ENCODE peak calls at places on chromosome 18, in nine cellular contexts. O, T, I, Z, A, J, W, D and R are unnamed samples. For H3K4me1, the result is how much of the 10 kb centered on the place peaks cover.

GRCh38 chr18:52617931-52618330 is 277.9 kb downstream of the DCC start:
- DNase-seq in O (no peak), T (no peak), I (no peak), Z (no peak), A (no peak), J (no peak), W (no peak), D (no peak), R (no peak)

GRCh38 chr18:7084080-7084765 is 33.4 kb downstream of the LAMA1 start:
- DNase-seq in O (no peak), T (no peak), I (no peak), Z (no peak), A (peak), J (no peak), W (peak), D (peak), R (no peak)

GRCh38 chr18:63394954-63395353 is 27.3 kb downstream of the VPS4B start:
- DNase-seq in O (no peak), T (no peak), I (no peak), Z (no peak), A (no peak), J (no peak), W (no peak), D (no peak), R (no peak)

GRCh38 chr18:77056399-77057015 is 76.1 kb downstream of the MBP start:
- DNase-seq in O (no peak), T (peak), I (no peak), Z (no peak), A (peak), J (peak), W (peak), D (no peak), R (peak)

GRCh38 chr18:13124411-13124810 is 94.1 kb upstream of the LDLRAD4 start:
- DNase-seq in O (no peak), T (no peak), I (no peak), Z (no peak), A (no peak), J (no peak), W (no peak), D (no peak), R (no peak)

GRCh38 chr18:57523171-57523956 is 63.1 kb downstream of the FECH start:
- DNase-seq in O (no peak), T (peak), I (no peak), Z (no peak), A (no peak), J (no peak), W (no peak), D (no peak), R (no peak)

GRCh38 chr18:60549338-60549960 is 176.9 kb upstream of the MC4R start:
- DNase-seq in O (no peak), T (no peak), I (no peak), Z (peak), A (peak), J (no peak), W (peak), D (peak), R (no peak)

GRCh38 chr18:4869101-4869500 is 328.0 kb downstream of the AKAIN1 start:
- DNase-seq in O (no peak), T (no peak), I (no peak), Z (no peak), A (no peak), J (no peak), W (no peak), D (no peak), R (no peak)

GRCh38 chr18:65363911-65364632 is 386.7 kb upstream of the CDH7 start:
- DNase-seq in O (no peak), T (no peak), I (no peak), Z (peak), A (no peak), J (no peak), W (no peak), D (no peak), R (no peak)

GRCh38 chr18:57359433-57359832 is 7.1 kb downstream of the ST8SIA3 start:
- DNase-seq in O (no peak), T (no peak), I (no peak), Z (no peak), A (no peak), J (no peak), W (no peak), D (no peak), R (no peak)

GRCh38 chr18:42719221-42719620 is 396.3 kb downstream of the RIT2 start:
- DNase-seq in O (no peak), T (no peak), I (no peak), Z (no peak), A (no peak), J (no peak), W (no peak), D (no peak), R (no peak)

GRCh38 chr18:3584897-3585460 is 135.0 kb downstream of the TGIF1 start:
- DNase-seq in O (no peak), T (no peak), I (no peak), Z (no peak), A (no peak), J (no peak), W (no peak), D (no peak), R (peak)

GRCh38 chr18:24726727-24727539 is 266.5 kb downstream of the HRH4 start:
- DNase-seq in O (peak), T (peak), I (peak), Z (peak), A (peak), J (no peak), W (peak), D (peak), R (peak)

GRCh38 chr18:3256693-3257626 is 5.0 kb upstream of the MYL12B start:
- DNase-seq in O (no peak), T (no peak), I (no peak), Z (peak), A (peak), J (no peak), W (no peak), D (no peak), R (no peak)

GRCh38 chr18:54983041-54983686 is 23.9 kb upstream of the CCDC68 start:
- DNase-seq in O (no peak), T (no peak), I (no peak), Z (peak), A (peak), J (no peak), W (peak), D (peak), R (no peak)

GRCh38 chr18:59851784-59852399 is 47.9 kb upstream of the PMAIP1 start:
- DNase-seq in O (no peak), T (no peak), I (no peak), Z (no peak), A (no peak), J (no peak), W (no peak), D (no peak), R (no peak)

DNA sequence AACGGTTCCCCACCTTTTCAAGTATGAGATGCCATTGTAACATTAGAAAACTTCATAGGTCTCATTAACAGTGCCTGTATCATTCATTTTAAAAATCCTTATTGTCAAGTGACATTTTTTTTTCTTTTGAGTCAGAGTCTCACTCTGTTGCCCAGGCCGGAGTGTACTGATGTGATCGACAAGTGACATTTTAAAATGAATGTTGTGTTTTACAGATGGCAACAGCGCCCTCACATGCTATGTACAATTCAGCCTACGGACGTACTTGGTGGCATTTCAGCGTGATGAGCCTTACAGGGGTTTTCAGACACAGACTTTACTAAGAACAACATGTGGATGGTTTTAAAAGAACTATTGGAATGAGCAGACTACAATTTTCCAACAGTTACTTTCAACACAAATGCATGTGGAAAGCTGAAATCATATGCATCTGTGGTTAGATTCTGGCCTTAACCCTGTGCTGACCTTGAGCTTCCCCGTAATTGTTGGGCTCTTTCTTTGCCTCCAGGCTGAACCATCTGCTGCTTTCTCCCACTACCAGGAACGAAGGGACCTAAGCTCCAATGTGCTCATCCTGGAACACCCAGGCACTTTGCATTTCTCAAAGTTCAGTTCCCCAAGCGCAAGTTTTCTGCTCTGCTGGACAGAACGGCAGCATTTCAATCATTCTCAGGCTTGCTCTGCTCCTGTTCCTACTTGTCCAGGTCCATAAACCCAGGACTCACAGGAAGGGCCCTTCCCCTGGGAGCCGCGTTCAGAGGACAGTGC is 119.9 kb upstream of the NDUFV2 start:
- DNase-seq in O (no peak), T (no peak), I (no peak), Z (peak), A (peak), J (no peak), W (peak), D (peak), R (peak)
- H3K27ac ChIP-seq in O (no peak), T (no peak), I (no peak), Z (no peak), A (no peak), J (no peak), W (no peak), D (no peak), R (no peak)

GRCh38 chr18:49723648-49724180 is 89.6 kb downstream of the ACAA2 start:
- DNase-seq in O (no peak), T (no peak), I (no peak), Z (peak), A (peak), J (no peak), W (peak), D (peak), R (no peak)

GRCh38 chr18:49725809-49726514 is 87.4 kb downstream of the ACAA2 start:
- DNase-seq in O (no peak), T (peak), I (peak), Z (peak), A (peak), J (no peak), W (peak), D (peak), R (peak)

GRCh38 chr18:49728542-49728941 is 84.8 kb downstream of the ACAA2 start:
- DNase-seq in O (no peak), T (no peak), I (peak), Z (peak), A (peak), J (peak), W (peak), D (peak), R (no peak)

GRCh38 chr18:49727816-49728215 is 85.5 kb downstream of the ACAA2 start:
- DNase-seq in O (no peak), T (no peak), I (no peak), Z (no peak), A (no peak), J (no peak), W (no peak), D (no peak), R (no peak)

DNA sequence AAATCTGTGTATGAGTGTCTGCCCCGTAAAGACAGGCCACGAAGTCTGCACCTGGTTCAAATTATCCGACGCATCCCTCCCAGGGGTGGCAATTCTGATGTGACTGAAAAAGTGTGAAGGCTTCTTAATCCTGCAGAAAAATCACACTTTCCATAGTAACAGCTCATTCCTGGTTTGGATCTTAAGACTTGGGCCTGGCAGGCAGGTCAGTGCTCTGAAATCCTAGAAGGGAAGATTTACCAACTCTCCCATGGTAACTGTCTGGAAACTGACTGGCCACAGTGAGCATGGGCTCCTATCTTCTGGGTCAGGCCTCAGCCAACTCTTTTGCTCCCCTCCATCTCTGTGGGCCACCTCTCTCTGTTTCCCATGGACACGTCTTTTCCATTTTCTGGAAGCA is 86.8 kb downstream of the ACAA2 start:
- DNase-seq in O (no peak), T (no peak), I (no peak), Z (no peak), A (no peak), J (no peak), W (no peak), D (no peak), R (no peak)
- H3K4me1 ChIP-seq in O (under half), T (under half), I (under half), Z (under half), A (half or more), J (under half), W (under half), D (under half), R (under half)

DNA sequence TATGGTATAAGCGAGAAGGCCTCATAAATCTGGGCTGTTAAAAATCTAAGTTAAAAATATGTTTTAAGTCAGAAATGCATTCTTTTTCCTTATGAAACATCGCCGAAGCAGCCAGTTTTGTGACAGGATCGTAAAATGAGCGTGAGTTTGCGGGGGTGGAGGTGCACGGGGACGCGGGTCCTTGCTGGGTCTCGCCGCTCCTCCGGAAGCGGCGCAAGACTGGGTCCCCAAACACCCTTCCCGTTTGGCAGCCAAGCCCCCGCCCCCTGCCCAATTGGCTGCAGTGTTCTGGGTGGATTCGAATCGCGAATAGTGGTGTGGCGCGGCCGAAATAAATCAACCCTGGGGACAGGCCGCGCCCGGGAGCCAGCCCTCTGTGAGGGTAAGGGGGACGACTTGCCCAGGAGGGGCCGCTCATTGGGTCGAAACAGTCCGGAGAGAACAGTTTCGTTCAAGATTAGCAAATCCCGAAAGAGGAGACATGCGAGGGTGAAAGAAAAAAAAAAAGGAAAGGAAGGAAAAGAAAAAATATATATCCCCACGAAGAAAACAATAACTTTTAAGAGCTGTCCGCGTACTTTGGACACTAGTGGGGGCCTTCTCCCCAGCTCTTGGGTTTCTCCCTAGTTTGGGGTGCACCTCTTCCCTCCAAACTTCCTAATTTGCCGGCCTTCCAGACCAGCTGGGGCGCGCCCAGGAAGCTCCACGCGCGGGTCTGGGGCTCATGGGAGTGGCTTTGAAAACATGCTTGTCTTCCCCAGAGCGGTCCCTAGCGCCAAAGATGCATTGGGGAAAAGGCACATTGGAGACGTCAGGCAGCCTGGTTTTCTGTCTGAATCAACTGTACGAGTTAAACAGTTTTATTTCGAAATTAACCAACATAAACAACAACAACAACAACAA is 3.1 kb upstream of the GATA6 start:
- DNase-seq in O (no peak), T (peak), I (no peak), Z (no peak), A (peak), J (no peak), W (peak), D (peak), R (peak)
- H3K27ac ChIP-seq in O (no peak), T (peak), I (no peak), Z (no peak), A (peak), J (peak), W (peak), D (no peak), R (peak)

GRCh38 chr18:11992096-11992785 is 10.9 kb downstream of the IMPA2 start:
- DNase-seq in O (no peak), T (peak), I (peak), Z (no peak), A (no peak), J (peak), W (no peak), D (no peak), R (no peak)

GRCh38 chr18:11990541-11990940 is 9.2 kb downstream of the IMPA2 start:
- DNase-seq in O (no peak), T (peak), I (peak), Z (peak), A (no peak), J (no peak), W (no peak), D (no peak), R (no peak)

GRCh38 chr18:11989966-11990380 is 8.7 kb downstream of the IMPA2 start:
- DNase-seq in O (no peak), T (peak), I (peak), Z (peak), A (peak), J (no peak), W (no peak), D (no peak), R (no peak)

GRCh38 chr18:11989174-11989573 is 7.9 kb downstream of the IMPA2 start:
- DNase-seq in O (no peak), T (peak), I (peak), Z (no peak), A (no peak), J (no peak), W (no peak), D (no peak), R (no peak)

DNA sequence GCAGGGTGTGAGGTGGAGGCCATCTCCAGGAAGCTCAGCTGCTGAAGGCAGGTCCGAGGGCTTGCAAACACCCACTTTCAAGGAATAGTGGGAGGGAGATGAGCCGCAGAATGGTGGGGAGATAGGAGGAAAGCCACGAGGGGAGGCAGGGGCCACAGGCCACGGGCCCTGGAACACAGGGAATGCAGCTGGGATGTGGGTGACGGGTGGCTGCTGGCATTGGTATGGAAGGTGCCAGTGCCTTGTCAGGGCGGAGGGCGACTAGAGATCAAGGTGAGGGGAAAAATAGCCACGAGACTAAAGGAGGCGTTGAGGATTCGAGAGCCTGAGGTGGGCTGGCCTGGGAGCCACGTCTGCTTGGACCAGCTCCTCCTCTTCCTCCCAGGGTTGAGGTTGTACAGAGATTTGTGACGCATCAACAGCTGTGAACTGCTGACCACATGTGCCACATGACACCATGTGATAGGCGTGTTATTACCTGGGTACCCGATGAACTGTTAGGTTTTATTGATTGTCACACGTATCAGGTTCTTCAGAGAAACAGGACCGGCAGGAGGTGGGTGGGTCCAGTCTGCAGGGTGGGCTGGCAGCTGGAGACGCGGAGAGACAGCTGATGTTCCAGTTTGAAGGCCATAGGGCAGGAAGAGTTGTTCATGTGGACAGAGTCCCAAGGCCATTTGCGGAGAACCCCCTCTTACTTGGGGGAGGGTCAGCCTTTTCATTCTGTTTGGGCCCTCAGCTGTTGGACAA is 9.9 kb downstream of the IMPA2 start:
- DNase-seq in O (no peak), T (peak), I (peak), Z (peak), A (no peak), J (no peak), W (no peak), D (no peak), R (no peak)
- H3K4me1 ChIP-seq in O (under half), T (half or more), I (half or more), Z (under half), A (under half), J (under half), W (under half), D (under half), R (under half)

GRCh38 chr18:23684515-23685197 is 4.6 kb upstream of the LAMA3 start:
- DNase-seq in O (no peak), T (no peak), I (no peak), Z (no peak), A (no peak), J (no peak), W (peak), D (no peak), R (no peak)
- H3K27ac ChIP-seq in O (no peak), T (no peak), I (no peak), Z (no peak), A (peak), J (no peak), W (no peak), D (no peak), R (peak)

DNA sequence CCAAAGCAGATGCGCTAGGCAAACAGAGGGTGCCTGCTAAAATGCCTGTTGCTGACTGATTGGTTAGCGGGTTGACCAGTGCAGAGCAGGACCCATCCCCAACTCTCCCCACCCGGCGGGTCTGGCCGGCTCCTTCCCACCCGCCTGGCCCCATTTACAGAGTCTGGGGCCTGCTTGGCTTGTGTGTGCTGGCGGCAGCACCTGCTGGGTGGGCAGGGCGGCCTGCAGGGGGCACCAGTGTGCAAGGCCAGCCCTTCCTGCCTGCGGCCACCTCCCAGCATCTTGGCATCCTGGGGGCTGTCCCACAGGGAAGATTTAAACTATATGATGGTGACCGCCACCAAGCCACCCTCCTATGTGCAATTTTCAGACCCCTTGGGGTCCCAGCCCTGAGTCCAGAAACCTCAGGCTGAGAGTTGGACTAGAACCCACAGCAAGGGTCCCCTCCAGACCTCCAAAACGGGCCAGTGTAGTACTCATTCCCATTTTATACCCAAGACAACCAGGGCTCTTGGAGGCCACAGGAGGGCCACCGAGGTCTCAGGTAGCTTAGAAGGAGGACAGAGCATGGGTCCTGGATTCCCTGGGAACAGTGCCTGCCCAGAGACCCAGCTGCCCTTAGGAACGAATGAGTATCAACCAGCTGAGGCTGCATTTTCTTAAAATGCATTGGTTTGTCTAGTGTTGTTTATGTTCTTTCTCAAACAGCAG is 173.6 kb downstream of the SMAD7 start:
- DNase-seq in O (peak), T (peak), I (peak), Z (peak), A (peak), J (peak), W (peak), D (peak), R (peak)
- H3K4me1 ChIP-seq in O (under half), T (half or more), I (under half), Z (under half), A (half or more), J (half or more), W (half or more), D (under half), R (under half)